ENCODE peak calls at places on chromosomes 2 and 18, in five cellular contexts. P, U, S, K and M are unnamed samples.

GRCh38 chr2:155633887-155634570 is 698.5 kb downstream of the NR4A2 start:
- DNase-seq in S (no peak), K (no peak), U (no peak), P (no peak), M (no peak)

GRCh38 chr2:6443424-6443823 is 422.3 kb downstream of the CMPK2 start:
- DNase-seq in U (no peak), P (no peak), S (no peak), K (no peak), M (no peak)

GRCh38 chr2:168518555-168519066 is 62.5 kb downstream of the CERS6 start:
- DNase-seq in K (no peak), S (no peak), U (peak; percentile 7), P (no peak), M (no peak)

GRCh38 chr2:165634855-165635254 is 159.2 kb downstream of the GALNT3 start:
- DNase-seq in K (no peak), S (peak; percentile 13), P (peak; percentile 31), U (peak; percentile 82), M (peak; percentile 76)

GRCh38 chr2:183996825-183997823 is 601.2 kb upstream of the ZNF804A start:
- DNase-seq in S (peak; percentile 37), K (no peak), P (no peak), U (peak; percentile 57), M (no peak)

GRCh38 chr18:21167641-21168372 is 56.2 kb upstream of the ROCK1 start:
- DNase-seq in U (no peak), P (no peak), S (peak; percentile 81), K (no peak), M (no peak)

GRCh38 chr2:28544069-28544346 is 48.1 kb downstream of the PLB1 start:
- DNase-seq in P (no peak), S (no peak), K (no peak), U (no peak), M (no peak)

GRCh38 chr2:222452422-222452950 is 28.1 kb downstream of the SGPP2 start:
- DNase-seq in P (no peak), K (no peak), U (no peak), S (no peak), M (no peak)

GRCh38 chr2:86249843-86250402 is 50.7 kb downstream of the MRPL35 start:
- DNase-seq in S (peak; percentile 63), K (no peak), P (no peak), U (peak; percentile 60), M (no peak)

GRCh38 chr2:118641711-118642110 is 205.7 kb downstream of the EN1 start:
- DNase-seq in P (no peak), U (no peak), S (no peak), K (no peak), M (no peak)

GRCh38 chr2:53509827-53510785 is 257.5 kb upstream of the CHAC2 start:
- DNase-seq in P (no peak), K (no peak), S (no peak), U (no peak), M (no peak)

GRCh38 chr2:232926448-232927040 is 56.5 kb downstream of the SNORC start:
- DNase-seq in U (no peak), K (no peak), P (no peak), S (no peak), M (no peak)

GRCh38 chr18:32804126-32804888 is 31.5 kb upstream of the KLHL14 start:
- DNase-seq in K (no peak), P (no peak), U (no peak), S (no peak), M (no peak)

GRCh38 chr18:57353940-57354461 is 1.6 kb downstream of the ST8SIA3 start:
- DNase-seq in K (peak; percentile 56), U (peak; percentile 54), P (peak; percentile 40), S (peak; percentile 48), M (peak; percentile 33)

GRCh38 chr2:182868049-182868422 is 1.6 kb upstream of the FRZB start:
- DNase-seq in K (no peak), S (no peak), U (no peak), P (no peak), M (no peak)

GRCh38 chr18:55353806-55354205 is 234.2 kb downstream of the TCF4 start:
- DNase-seq in S (no peak), K (no peak), U (no peak), P (no peak), M (no peak)

GRCh38 chr2:181877181-181877664 is 14.3 kb upstream of the ITPRID2 start:
- DNase-seq in P (no peak), S (no peak), K (no peak), U (no peak), M (no peak)

GRCh38 chr2:215961981-215962380 is 51.4 kb downstream of the MREG start:
- DNase-seq in U (no peak), K (no peak), P (no peak), S (no peak), M (no peak)

GRCh38 chr2:3483227-3483985 is 35.9 kb downstream of the ADI1 start:
- DNase-seq in U (peak; percentile 7), K (no peak), P (peak; percentile 86), S (peak; percentile 62), M (peak; percentile 60)

GRCh38 chr18:5914971-5915370 is 19.6 kb upstream of the TMEM200C start:
- DNase-seq in K (no peak), S (no peak), P (no peak), U (no peak), M (no peak)

DNA sequence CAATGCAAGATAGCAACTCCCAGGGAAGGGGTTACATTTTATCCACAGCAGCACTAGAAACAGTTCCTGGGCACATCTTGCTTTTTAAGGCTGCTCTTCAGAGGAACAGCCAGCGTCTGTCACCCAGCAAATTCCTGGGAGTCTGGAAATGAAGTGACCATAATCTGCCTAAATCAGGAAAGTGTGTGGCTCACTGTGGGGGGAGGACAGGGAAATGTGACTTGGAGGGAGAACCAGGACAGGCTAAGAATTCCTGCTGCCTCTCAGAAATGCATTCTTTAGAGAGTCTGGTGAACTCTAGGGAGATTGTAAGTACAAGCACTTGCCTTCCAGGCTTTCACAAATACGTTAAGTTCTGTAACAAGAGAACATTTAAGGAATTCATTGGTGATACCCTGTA is 364.3 kb upstream of the SPHKAP start:
- DNase-seq in K (no peak), S (no peak), P (no peak), U (no peak), M (no peak)
- H3K9me3 ChIP-seq in K (no peaks in the 10 kb centered on the region), S (no peaks in the 10 kb centered on the region), P (no peaks in the 10 kb centered on the region), U (no peaks in the 10 kb centered on the region), M (no peaks in the 10 kb centered on the region)

GRCh38 chr2:133197156-133197555 is 371.1 kb downstream of the NCKAP5 start:
- DNase-seq in P (no peak), K (no peak), S (no peak), U (no peak), M (no peak)
- H3K9me3 ChIP-seq in P (no peaks in the 10 kb centered on the region), K (no peaks in the 10 kb centered on the region), S (no peaks in the 10 kb centered on the region), U (no peaks in the 10 kb centered on the region), M (no peaks in the 10 kb centered on the region)

DNA sequence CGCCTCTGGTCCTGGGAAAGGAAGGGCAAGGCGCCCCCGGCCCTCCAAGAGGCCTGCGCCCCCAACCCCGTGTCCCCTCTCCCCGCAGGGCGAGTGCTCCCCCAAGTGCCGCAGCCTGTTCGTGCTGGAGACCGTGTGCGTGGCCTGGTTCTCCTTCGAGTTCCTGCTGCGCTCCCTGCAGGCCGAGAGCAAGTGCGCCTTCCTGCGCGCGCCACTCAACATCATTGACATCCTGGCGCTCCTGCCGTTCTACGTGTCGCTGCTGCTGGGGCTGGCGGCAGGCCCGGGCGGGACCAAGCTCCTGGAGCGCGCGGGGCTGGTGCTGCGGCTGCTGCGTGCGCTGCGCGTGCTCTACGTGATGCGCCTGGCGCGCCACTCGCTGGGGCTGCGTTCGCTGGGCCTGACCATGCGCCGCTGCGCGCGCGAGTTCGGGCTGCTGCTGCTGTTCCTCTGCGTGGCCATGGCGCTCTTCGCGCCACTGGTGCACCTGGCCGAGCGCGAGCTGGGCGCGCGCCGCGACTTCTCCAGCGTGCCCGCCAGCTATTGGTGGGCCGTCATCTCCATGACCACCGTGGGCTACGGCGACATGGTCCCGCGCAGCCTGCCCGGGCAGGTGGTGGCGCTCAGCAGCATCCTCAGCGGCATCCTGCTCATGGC is 52.4 kb downstream of the SLC66A2 start:
- DNase-seq in P (no peak), S (no peak), K (peak; percentile 39), U (no peak), M (no peak)
- H3K9me3 ChIP-seq in P (no peaks in the 10 kb centered on the region), S (peaks cover 63% of the 10 kb centered on the region), K (no peaks in the 10 kb centered on the region), U (no peaks in the 10 kb centered on the region), M (no peaks in the 10 kb centered on the region)

DNA sequence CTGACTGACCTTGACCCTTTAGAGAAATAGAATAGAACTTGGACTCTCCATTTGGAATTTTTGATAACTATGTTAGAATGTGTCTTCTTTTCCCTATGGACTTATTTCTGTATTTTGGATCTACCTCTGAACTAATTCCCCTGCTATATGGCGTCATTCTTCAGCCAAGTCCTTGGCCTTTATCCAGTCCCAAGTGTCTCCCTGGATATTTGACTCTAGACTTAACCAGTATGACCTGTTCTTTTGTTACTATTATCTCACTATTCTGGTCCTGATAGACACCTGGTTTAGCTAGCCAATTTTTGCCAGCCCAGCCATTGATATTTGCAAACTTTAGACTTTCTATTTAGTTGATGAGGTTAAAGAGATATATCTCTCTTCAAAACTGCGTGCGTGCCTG is 186.8 kb downstream of the KCNS3 start:
- DNase-seq in K (no peak), S (no peak), P (no peak), U (no peak), M (no peak)
- H3K9me3 ChIP-seq in K (no peaks in the 10 kb centered on the region), S (no peaks in the 10 kb centered on the region), P (no peaks in the 10 kb centered on the region), U (no peaks in the 10 kb centered on the region), M (no peaks in the 10 kb centered on the region)

DNA sequence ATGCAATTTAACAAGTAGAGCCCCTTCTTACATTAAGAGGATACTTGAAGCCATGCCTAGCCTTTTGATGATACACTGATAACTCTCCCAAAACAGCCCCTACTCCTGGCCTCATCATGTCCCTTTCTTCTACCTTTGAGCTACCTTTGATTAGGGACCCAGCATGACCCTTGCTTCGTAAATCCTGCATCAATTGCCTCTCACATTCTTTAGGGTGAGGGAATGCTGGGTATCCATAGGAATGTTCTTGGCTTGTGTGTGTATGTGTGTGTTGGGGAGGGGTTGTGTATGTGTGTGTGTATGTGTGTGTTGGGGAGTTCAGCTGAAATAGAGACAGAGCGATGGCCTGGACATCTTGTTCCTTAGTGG is 5.3 kb upstream of the KRCC1 start:
- DNase-seq in K (no peak), P (no peak), U (no peak), S (no peak), M (no peak)
- H3K9me3 ChIP-seq in K (no peaks in the 10 kb centered on the region), P (no peaks in the 10 kb centered on the region), U (no peaks in the 10 kb centered on the region), S (no peaks in the 10 kb centered on the region), M (no peaks in the 10 kb centered on the region)

GRCh38 chr18:47906408-47906807 is 24.1 kb downstream of the SMAD2 start:
- DNase-seq in S (no peak), U (no peak), P (no peak), K (no peak), M (no peak)
- H3K9me3 ChIP-seq in S (peaks cover 10% of the 10 kb centered on the region), U (no peaks in the 10 kb centered on the region), P (no peaks in the 10 kb centered on the region), K (no peaks in the 10 kb centered on the region), M (no peaks in the 10 kb centered on the region)

GRCh38 chr18:71809711-71810110 is 734.4 kb downstream of the CBLN2 start:
- DNase-seq in P (no peak), K (no peak), U (no peak), S (no peak), M (no peak)

GRCh38 chr18:71808576-71808975 is 735.6 kb downstream of the CBLN2 start:
- DNase-seq in P (no peak), U (no peak), K (no peak), S (no peak), M (no peak)

DNA sequence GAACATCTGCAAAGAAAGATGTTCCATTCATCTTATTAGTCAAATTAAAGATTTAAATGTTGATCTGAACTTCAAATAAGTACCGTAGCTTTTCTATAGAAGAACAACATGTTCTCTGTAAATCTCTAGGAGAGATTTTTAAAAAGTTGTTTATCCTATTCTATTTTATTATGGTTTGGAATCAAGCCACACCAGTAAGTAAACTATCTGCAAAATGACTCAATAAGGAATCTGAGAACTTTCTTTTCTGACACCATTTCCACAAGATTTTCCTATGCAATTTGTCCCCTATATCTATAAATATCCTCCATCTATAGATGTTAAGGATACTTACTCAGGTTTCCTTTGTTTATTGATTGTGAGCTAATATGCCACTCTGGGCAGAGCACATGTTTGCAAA is 736.6 kb downstream of the CBLN2 start:
- DNase-seq in K (no peak), U (no peak), P (no peak), S (no peak), M (no peak)
- H3K9me3 ChIP-seq in K (no peaks in the 10 kb centered on the region), U (no peaks in the 10 kb centered on the region), P (no peaks in the 10 kb centered on the region), S (no peaks in the 10 kb centered on the region), M (no peaks in the 10 kb centered on the region)